ENCODE peak calls at places on chromosomes 2 and 18, in seven cellular contexts. K is cardiac muscle cell, R is MM.1S, E is adrenal gland, F is gastrocnemius medialis, A is heart right ventricle, N is breast epithelium. D is an unnamed sample.

GRCh38 chr2:33441235-33441810 is 35.1 kb upstream of the RASGRP3 start:
- DNase-seq in A (peak; percentile 72), F (peak; percentile 45), K (peak; percentile 83), E (peak; percentile 28), N (no peak), R (peak; percentile 56), D (peak; percentile 28)

GRCh38 chr2:207902822-207903221 is 122.5 kb downstream of the PLEKHM3 start:
- DNase-seq in E (no peak), K (peak; percentile 62), N (no peak), R (no peak), F (no peak), A (no peak), D (no peak)

GRCh38 chr2:1642066-1642861 is 102.1 kb downstream of the PXDN start:
- DNase-seq in A (no peak), R (no peak), E (no peak), N (no peak), F (no peak), K (peak; percentile 55), D (no peak)

GRCh38 chr2:65491381-65491903 is 59.0 kb upstream of the SPRED2 start:
- DNase-seq in A (no peak), R (no peak), E (no peak), F (no peak), N (no peak), K (no peak), D (no peak)

GRCh38 chr2:224556381-224556780 is 28.8 kb downstream of the CUL3 start:
- DNase-seq in N (no peak), R (no peak), K (no peak), E (no peak), F (no peak), A (no peak), D (no peak)

GRCh38 chr2:105929506-105929905 is 184.8 kb downstream of the NCK2 start:
- DNase-seq in E (no peak), A (no peak), R (no peak), N (no peak), K (peak; percentile 58), F (no peak), D (no peak)

GRCh38 chr2:106293379-106293778 is 99.3 kb upstream of the UXS1 start:
- DNase-seq in N (no peak), F (no peak), A (no peak), E (no peak), R (no peak), K (no peak), D (no peak)

GRCh38 chr18:59272971-59273935 is at the start of gene RAX:
- DNase-seq in A (no peak), F (no peak), R (no peak), K (peak; percentile 22), E (no peak), N (no peak), D (peak; percentile 19)

GRCh38 chr18:36572135-36572856 is 256.5 kb downstream of the TPGS2 start:
- DNase-seq in A (no peak), F (no peak), E (peak; percentile 52), K (peak; percentile 80), N (peak; percentile 54), R (peak; percentile 39), D (peak; percentile 47)

GRCh38 chr2:23589739-23590138 is 204.8 kb downstream of the KLHL29 start:
- DNase-seq in N (no peak), F (peak; percentile 77), R (no peak), A (no peak), E (no peak), K (peak; percentile 3), D (no peak)

GRCh38 chr2:75562513-75562864 is 1.8 kb upstream of the EVA1A start:
- DNase-seq in N (no peak), E (no peak), A (no peak), R (no peak), K (peak; percentile 35), F (no peak), D (no peak)

DNA sequence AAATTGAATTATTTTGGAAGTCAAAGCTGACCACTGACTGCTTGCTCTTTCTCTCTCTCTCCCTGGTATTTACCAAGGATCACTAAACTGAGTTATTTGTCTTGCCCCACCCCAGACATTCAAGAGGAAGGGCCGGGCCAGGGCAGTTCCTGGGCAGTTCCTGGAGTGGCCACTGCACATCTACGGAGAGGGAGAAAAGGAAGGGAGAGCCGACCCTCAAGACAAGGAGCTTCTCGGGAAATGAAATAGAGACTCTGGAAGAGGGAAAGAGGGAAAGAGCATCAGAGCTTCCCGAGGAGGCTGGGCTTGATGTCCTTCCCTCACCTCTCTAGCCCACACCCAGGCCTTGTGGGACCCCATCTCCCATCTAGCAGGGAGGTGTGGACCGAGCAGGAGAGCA is 83.1 kb downstream of the SEPTIN10 start:
- DNase-seq in R (no peak), N (no peak), E (no peak), F (no peak), A (no peak), K (no peak), D (no peak)
- H3K4me3 ChIP-seq in R (no peak overlapping the region), N (no peak overlapping the region), E (no peak overlapping the region), F (no peak overlapping the region), A (no peak overlapping the region), K (no peak overlapping the region), D (no peak overlapping the region)

GRCh38 chr2:61456070-61456745 is 14.7 kb downstream of the USP34 start:
- DNase-seq in K (no peak), R (no peak), A (no peak), N (no peak), E (no peak), F (no peak), D (no peak)
- H3K4me1 ChIP-seq in K (peaks cover 4% of the 10 kb centered on the region), R (no peaks in the 10 kb centered on the region), A (peaks cover 57% of the 10 kb centered on the region), N (no peaks in the 10 kb centered on the region), E (peaks cover 64% of the 10 kb centered on the region), F (peaks cover 39% of the 10 kb centered on the region), D (no peaks in the 10 kb centered on the region)

DNA sequence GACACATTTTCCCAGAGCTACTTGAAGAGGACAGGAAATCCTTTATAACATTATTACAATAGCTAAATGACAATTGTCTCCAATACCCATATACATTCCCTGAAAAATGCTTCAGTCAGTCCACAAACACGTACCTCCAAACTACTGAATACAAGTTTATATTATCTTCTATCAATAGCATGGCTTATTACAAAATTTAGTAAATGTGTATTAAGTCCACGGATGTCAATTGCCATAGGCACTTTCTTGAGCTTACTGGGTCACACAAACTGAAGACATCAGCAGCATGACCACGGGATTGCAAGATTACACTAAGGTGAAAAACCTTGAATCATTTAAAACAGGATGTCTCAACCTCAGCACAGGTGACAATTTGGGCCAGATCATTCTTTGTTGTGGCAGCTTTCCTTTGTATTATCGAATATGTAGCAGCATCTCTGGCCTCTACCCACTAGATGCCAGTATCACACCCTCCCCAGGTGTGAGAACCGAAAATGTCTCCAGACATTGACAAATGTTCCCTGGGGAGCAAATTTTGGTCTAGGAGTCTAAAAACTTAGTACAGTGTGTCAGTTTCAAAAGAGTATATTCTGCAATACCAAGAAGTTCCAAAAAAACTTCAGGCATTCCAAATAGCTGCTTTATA is 1.4 kb downstream of the MBD2 start:
- DNase-seq in K (no peak), A (no peak), F (no peak), R (peak; percentile 89), N (no peak), E (no peak), D (no peak)
- TF ChIP-seq CTCF in K (peak; percentile 21), A (no peak), F (no peak), R (peak; percentile 76), N (peak; percentile 31), E (no peak), D (no peak)

DNA sequence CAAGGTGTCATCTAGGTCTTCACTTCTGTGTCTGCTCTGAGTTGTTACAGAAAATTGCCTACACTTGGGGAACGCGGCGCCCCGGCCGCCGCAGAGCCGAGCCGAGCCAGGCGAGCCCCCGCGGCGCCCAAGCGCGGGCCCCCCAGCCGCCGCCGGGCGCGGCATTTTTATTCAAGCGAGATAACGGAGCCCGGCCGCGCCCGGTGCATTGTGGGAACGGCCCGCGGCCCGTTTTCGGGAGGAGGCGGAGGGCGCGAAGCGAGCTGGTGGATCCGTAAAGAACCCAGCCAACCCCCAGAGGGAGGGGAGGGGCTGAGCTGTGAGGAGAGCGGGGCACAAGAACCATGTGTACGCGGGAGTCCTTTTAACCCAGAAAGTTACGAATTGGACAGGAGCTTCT is 191.8 kb downstream of the FTCDNL1 start:
- DNase-seq in E (peak; percentile 26), K (peak; percentile 42), A (peak; percentile 18), R (no peak), F (no peak), N (no peak), D (peak; percentile 78)
- H3K4me3 ChIP-seq in E (no peak overlapping the region), K (peak overlapping the region; percentile 16), A (peak overlapping the region; percentile 23), R (no peak overlapping the region), F (peak overlapping the region; percentile 39), N (peak overlapping the region; percentile 58), D (peak overlapping the region; percentile 45)

DNA sequence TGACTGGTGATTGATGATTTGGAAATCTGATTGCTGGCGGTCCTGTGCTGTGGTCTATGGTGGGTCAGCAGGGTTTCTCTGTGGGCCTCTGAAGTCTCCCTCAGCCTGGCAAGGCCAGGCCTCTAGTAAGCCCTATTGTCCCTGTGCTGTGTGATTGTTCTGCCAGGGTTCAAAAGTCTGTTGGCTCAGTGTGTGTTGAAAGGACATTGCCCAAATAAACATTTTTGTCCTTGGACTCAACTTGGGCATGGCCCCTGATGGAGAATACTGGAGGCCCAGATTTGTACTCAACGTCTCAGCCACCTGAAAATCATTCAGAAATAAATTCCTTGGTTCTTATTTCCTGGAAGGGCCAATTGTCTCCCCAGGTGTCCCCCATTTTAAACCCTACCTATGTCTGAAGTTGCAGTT is 74.4 kb downstream of the MAP4K4 start:
- DNase-seq in K (no peak), E (no peak), F (no peak), N (no peak), R (no peak), A (no peak), D (no peak)
- H3K4me1 ChIP-seq in K (peaks cover 42% of the 10 kb centered on the region), E (peaks cover 43% of the 10 kb centered on the region), F (peaks cover 56% of the 10 kb centered on the region), N (no peaks in the 10 kb centered on the region), R (no peaks in the 10 kb centered on the region), A (peaks cover 99% of the 10 kb centered on the region), D (no peaks in the 10 kb centered on the region)

DNA sequence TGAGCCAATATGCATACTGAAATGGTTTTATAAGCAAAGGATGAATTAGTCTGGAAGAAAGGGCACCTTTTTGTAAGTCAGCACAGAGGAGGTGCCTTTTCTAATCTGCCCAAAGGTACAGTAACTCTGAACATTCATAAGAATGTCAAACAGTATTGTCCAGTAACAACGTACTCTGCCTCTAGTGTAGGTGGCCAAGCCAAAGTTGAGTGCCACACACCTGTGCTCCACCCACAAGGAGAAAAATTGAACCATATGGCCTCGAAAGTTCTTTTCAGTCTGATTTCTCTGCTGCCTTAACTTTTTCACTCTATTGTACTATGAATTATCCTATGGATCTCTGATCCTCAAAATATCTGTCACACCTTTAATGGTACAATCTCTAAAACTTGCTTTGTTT is 86.8 kb downstream of the CERKL start:
- DNase-seq in R (no peak), E (no peak), K (no peak), F (no peak), N (no peak), A (no peak), D (no peak)
- TF ChIP-seq CTCF in R (no peak), E (no peak), K (no peak), F (no peak), N (no peak), A (no peak), D (no peak)

GRCh38 chr2:147636888-147637270 is 207.9 kb upstream of the ACVR2A start:
- DNase-seq in K (no peak), E (no peak), R (peak; percentile 39), A (no peak), N (no peak), F (no peak), D (no peak)
- H3K4me3 ChIP-seq in K (no peak overlapping the region), E (no peak overlapping the region), R (no peak overlapping the region), A (no peak overlapping the region), N (no peak overlapping the region), F (no peak overlapping the region), D (no peak overlapping the region)

GRCh38 chr2:40405440-40405839 is 46.5 kb downstream of the SLC8A1 start:
- DNase-seq in R (no peak), F (no peak), N (no peak), E (no peak), A (no peak), K (no peak), D (no peak)
- H3K4me1 ChIP-seq in R (peaks cover 9% of the 10 kb centered on the region), F (peaks cover 15% of the 10 kb centered on the region), N (no peaks in the 10 kb centered on the region), E (peaks cover 5% of the 10 kb centered on the region), A (peaks cover 88% of the 10 kb centered on the region), K (peaks cover 53% of the 10 kb centered on the region), D (peaks cover 22% of the 10 kb centered on the region)

GRCh38 chr2:218710687-218711549 is at the start of gene TTLL4:
- DNase-seq in E (peak; percentile 99), N (peak; percentile 97), A (peak; percentile 98), R (peak; percentile 97), F (peak; percentile 96), K (peak; percentile 98), D (peak; percentile 99)
- TF ChIP-seq CTCF in E (peak; percentile 78), N (peak; percentile 84), A (peak; percentile 82), R (peak; percentile 83), F (peak; percentile 90), K (peak; percentile 79), D (peak; percentile 67)

D was measured in BE2C.